ENCODE peak calls at places on chromosomes 6 and 20, in five cellular contexts. E is WTC11, P is HepG2, G is GM12878, M is K562. S is an unnamed sample.

GRCh38 chr6:135358251-135358821 is 139.2 kb downstream of the AHI1 start:
- DNase-seq in M (no peak), G (no peak), P (no peak), E (no peak), S (no peak)

GRCh38 chr20:34559311-34560140 is 1.0 kb downstream of the MAP1LC3A start:
- DNase-seq in P (no peak), E (peak), M (no peak), G (no peak), S (no peak)

GRCh38 chr6:137878810-137879285 is 11.8 kb downstream of the TNFAIP3 start:
- DNase-seq in E (peak), M (no peak), G (no peak), P (no peak), S (peak)

GRCh38 chr6:44056392-44057237 is 70.6 kb downstream of the MRPL14 start:
- DNase-seq in G (no peak), M (no peak), E (no peak), P (no peak), S (no peak)

GRCh38 chr6:154466971-154467679 is 43.4 kb downstream of the CNKSR3 start:
- DNase-seq in P (no peak), M (no peak), G (no peak), E (no peak), S (no peak)

GRCh38 chr20:12965880-12966270 is 42.9 kb upstream of the SPTLC3 start:
- DNase-seq in P (no peak), E (no peak), G (no peak), M (no peak), S (no peak)

GRCh38 chr6:136990754-136991153 is 54.0 kb downstream of the IL20RA start:
- DNase-seq in E (no peak), G (no peak), M (no peak), P (no peak), S (no peak)

GRCh38 chr6:28542440-28543293 is 17.0 kb downstream of the GPX5 start:
- DNase-seq in P (peak), G (peak), M (peak), E (peak), S (peak)

GRCh38 chr20:20276806-20277530 is 90.9 kb upstream of the INSM1 start:
- DNase-seq in M (no peak), G (no peak), P (no peak), E (no peak), S (no peak)

GRCh38 chr6:18263561-18264337 is 581 bp downstream of the DEK start:
- DNase-seq in E (no peak), M (peak), P (no peak), G (no peak), S (peak)

GRCh38 chr6:88166493-88166900 is 350 bp upstream of the CNR1 start:
- DNase-seq in G (no peak), E (peak), P (no peak), M (no peak), S (no peak)

GRCh38 chr6:89662659-89663223 is 24.2 kb upstream of the LYRM2 start:
- DNase-seq in G (no peak), P (no peak), M (no peak), E (no peak), S (no peak)

GRCh38 chr6:130527173-130527572 is 161.4 kb downstream of the TMEM200A start:
- DNase-seq in E (no peak), M (no peak), P (no peak), G (no peak), S (no peak)

GRCh38 chr6:131825946-131826345 is 18.1 kb downstream of the ENPP1 start:
- DNase-seq in M (no peak), E (no peak), G (no peak), P (peak), S (no peak)

GRCh38 chr20:36035720-36036119 is 67.3 kb downstream of the CNBD2 start:
- DNase-seq in M (no peak), P (no peak), E (no peak), G (no peak), S (no peak)
- TF ChIP-seq ATF2 in M (no peak), P (no peak), E (no peak), G (no peak), S (no peak)

DNA sequence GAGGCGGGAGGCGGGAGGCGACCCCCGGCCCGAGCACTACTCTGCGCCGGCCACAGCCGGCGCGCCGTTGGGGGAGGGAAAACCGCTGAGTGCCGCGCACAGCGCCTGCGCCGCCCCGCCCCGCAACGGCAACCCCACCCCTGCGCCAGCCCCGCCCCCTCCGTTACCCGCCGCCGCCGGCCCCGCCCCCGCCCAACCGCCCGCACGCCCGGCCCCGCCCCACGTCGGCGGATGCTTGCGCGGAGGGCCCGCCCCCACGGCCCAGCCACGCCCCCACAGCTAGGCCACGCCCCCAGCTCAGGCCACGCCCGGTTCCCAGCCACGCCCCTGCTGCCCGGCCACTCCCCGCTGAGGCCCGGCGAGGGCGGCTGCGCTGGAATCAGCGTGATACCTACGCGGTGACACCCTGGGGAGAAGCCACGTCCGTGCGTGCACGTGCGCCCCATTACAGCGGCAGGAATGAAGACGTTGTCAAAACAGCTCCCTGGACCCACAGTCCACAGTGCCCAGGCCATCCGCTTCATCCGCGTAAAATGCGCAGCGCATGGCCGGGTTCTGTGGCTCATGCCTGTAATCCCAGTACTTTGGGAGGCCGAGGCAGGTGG is at the start of gene TCFL5:
- DNase-seq in M (peak), G (no peak), E (peak), P (peak), S (no peak)
- TF ChIP-seq ATF2 in M (no peak), G (no peak), E (no peak), P (peak), S (no peak)

DNA sequence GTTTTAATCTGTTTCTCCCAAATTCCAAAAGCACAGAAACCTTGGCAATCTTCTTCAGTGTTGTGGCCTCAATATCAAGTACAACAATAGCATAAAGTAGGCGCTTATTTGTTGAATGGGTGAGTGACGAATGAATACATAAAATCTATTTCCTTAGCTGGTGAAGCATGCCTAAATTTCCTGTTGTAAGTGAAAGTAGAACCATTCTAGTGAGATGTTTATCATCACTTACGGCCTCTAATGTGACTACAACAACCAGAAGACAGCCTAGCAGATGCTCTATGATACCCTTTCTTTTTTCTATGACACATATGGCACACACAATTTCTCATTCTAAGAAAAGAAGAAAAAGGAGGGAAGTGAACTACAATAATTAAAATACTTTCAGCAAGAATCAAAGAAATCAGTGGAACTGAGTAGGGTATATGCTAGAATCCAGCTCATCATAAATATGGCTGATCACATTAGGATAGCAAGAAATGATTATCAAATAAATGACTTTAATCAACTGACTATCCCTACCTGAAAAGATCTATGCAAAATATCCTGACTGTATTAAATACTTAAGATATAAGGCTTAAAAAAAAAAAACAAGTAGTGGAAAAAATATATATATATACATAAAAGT is 67.4 kb downstream of the BTBD9 start:
- DNase-seq in G (peak), M (no peak), P (no peak), E (no peak), S (no peak)
- TF ChIP-seq ATF2 in G (no peak), M (no peak), P (no peak), E (no peak), S (no peak)

GRCh38 chr20:55540013-55540412 is 465.3 kb downstream of the CBLN4 start:
- DNase-seq in M (no peak), E (no peak), P (no peak), G (no peak), S (no peak)
- TF ChIP-seq ATF2 in M (no peak), E (no peak), P (no peak), G (no peak), S (no peak)

DNA sequence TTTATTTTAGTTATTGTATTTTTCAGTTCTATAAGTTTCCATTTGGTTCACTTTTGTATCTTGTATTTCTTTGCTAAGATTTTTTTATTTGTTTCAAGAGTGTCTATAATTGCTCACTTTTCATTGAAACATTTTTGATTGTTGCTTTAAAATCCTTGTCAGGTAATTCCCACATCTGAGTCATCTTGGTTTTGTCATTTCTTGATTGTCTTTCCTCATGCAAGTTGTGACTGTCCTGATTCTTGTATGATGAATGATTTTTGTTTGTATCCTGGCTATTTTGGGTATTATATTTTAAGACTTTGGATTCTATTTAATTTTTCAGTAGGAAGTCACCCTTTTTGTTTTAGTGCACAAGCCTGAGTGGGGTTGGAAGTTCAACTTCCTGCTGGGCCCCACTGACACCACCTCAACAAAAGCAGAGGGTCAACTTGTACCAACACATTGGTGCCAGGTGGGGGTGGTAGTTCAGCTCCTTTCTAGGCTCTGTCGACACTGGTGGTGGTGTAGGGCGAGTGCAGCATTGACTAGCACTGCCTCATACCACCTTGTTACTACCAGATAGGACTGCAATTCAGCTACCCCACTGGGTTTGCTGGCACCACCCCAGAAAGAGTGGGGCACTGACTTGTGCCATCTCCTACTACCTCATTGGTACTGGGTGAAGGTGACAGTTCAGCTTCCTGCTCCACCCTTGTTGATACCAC is 8.8 kb downstream of the RSPH3 start:
- DNase-seq in M (no peak), G (no peak), P (no peak), E (peak), S (no peak)
- TF ChIP-seq ATF2 in M (no peak), G (no peak), P (no peak), E (no peak), S (no peak)

DNA sequence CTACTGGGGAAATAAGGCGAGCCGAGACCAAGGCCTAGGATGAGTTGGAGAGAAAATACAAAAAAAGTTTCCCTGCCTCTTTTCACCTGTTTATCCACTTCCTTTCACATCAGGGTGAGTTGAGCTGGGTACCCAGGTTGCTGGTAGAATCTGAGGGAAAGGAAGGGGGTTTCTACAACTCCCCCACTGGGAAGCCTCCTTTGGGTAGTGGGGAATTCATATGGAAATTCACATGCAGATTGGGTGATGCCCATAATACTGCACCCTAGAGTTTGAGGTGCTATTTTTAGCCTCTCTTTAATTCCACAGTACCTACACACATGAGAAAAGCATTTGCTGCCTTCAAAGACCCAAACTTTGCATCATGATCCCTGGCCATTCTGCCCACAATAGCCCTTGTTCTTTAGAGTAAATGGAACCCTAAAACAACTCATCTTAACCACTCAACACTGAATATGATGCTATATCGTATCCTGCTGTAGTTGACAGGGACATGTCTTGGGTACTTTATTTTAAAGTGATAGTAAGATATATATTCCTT is 2.7 kb downstream of the OSTM1 start:
- DNase-seq in G (no peak), E (no peak), M (no peak), P (no peak), S (no peak)
- TF ChIP-seq ATF2 in G (no peak), E (no peak), M (no peak), P (no peak), S (no peak)

GRCh38 chr20:22698443-22698842 is 114.1 kb upstream of the FOXA2 start:
- DNase-seq in P (no peak), M (no peak), E (no peak), G (no peak), S (no peak)
- TF ChIP-seq ATF2 in P (no peak), M (no peak), E (no peak), G (no peak), S (no peak)

GRCh38 chr20:8153281-8153908 is 21.3 kb downstream of the PLCB1 start:
- DNase-seq in E (no peak), P (no peak), G (peak), M (no peak), S (no peak)

GRCh38 chr20:8150591-8150990 is 18.5 kb downstream of the PLCB1 start:
- DNase-seq in G (no peak), E (no peak), P (no peak), M (no peak), S (no peak)

GRCh38 chr20:8152847-8153246 is 20.8 kb downstream of the PLCB1 start:
- DNase-seq in P (no peak), M (no peak), G (no peak), E (no peak), S (no peak)

GRCh38 chr20:8152183-8152582 is 20.1 kb downstream of the PLCB1 start:
- DNase-seq in G (no peak), P (no peak), M (no peak), E (no peak), S (no peak)

DNA sequence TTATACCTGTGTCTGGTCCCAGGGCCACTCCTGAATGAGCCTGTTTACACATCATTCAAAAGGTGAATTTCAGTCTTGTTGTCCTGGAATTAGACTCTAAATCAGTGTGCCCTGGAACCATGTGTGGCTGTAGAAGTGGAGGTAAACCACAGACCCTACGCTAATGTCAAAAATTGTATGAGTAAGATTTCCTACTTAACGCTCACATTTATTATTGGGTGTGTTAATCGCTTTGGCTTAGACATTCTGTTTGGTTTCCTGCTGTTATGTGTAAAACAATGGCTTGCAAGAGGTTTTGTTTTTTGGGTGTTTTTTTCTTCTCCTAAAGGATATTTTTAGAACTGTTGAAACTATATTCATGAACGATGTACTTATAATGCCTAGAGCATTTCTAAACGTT is 19.3 kb downstream of the PLCB1 start:
- DNase-seq in E (no peak), G (no peak), P (no peak), M (no peak), S (no peak)
- TF ChIP-seq ATF2 in E (no peak), G (no peak), P (no peak), M (no peak), S (no peak)

DNA sequence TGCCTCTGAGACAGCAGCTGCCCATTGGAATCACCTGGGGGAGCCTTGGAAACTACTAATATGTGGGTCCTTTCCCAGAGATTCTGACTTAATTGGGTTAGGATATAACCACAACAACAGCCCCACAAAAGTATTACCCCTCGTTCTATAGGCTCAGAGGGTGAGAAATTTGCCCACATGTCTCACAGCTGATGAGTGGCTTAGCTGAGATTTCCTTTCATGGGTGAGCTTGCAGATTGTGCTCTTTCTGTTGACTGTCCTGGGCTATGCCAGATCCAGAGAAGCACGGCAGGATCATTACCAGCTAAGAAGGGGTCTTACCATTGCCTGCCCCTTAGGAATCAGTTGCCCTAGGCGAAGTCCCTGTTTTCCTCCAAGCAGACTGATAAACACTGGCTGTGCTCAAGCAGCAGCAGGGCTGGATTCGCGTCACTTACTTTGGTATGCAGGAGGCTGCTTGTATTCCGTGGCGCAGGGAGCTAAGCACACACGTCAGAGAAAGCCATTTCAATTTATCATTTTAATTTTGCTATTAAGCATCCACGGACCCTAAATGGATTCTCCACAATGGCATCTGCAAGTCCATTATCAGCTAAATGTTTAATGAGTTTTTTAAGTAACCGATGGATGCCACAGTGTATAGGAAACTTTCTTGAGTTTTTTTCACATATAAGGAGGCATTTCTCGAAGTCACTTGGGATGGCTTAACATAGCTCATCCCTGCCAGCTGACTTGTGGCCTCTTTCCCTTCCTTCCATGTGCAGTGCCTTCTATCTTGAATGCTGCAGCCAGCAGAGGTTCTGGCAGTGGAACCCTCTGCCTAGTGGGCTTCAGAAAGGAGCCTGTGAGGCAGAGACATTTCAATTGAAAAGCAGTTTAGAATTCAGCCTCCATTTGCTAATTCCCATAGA is 51.6 kb downstream of the AKAP12 start:
- DNase-seq in P (no peak), G (no peak), E (peak), M (no peak), S (no peak)
- TF ChIP-seq ATF2 in P (no peak), G (no peak), E (no peak), M (no peak), S (no peak)

S was measured in H1.